ENCODE peak calls at places on chromosomes 5 and 9, in ten cellular contexts. One of them, this sample, is unnamed.

GRCh38 chr9:14423816-14424261 is 109.9 kb upstream of the NFIB start:
- DNase-seq in CD8-positive, alpha-beta T cell: no peak
- DNase-seq in fibroblast of lung: peak
- DNase-seq in fibroblast of pulmonary artery: peak
- DNase-seq in GM06990: no peak
- DNase-seq in uterus: no peak
- DNase-seq in stomach: no peak
- DNase-seq in sigmoid colon: no peak
- DNase-seq in dorsolateral prefrontal cortex: no peak
- DNase-seq in HepG2: no peak
- DNase-seq in this sample: no peak

GRCh38 chr9:89538874-89539273 is 41.0 kb upstream of the SEMA4D start:
- DNase-seq in CD8-positive, alpha-beta T cell: peak
- DNase-seq in fibroblast of lung: no peak
- DNase-seq in fibroblast of pulmonary artery: no peak
- DNase-seq in GM06990: no peak
- DNase-seq in uterus: no peak
- DNase-seq in stomach: no peak
- DNase-seq in sigmoid colon: no peak
- DNase-seq in dorsolateral prefrontal cortex: no peak
- DNase-seq in HepG2: no peak
- DNase-seq in this sample: no peak

GRCh38 chr5:129541648-129542251 is 81.7 kb downstream of the ADAMTS19 start:
- DNase-seq in CD8-positive, alpha-beta T cell: no peak
- DNase-seq in fibroblast of lung: peak
- DNase-seq in fibroblast of pulmonary artery: peak
- DNase-seq in GM06990: no peak
- DNase-seq in uterus: no peak
- DNase-seq in stomach: no peak
- DNase-seq in sigmoid colon: no peak
- DNase-seq in dorsolateral prefrontal cortex: no peak
- DNase-seq in HepG2: peak
- DNase-seq in this sample: no peak

GRCh38 chr9:91777437-91777836 is 172.6 kb downstream of the ROR2 start:
- DNase-seq in CD8-positive, alpha-beta T cell: no peak
- DNase-seq in fibroblast of lung: peak
- DNase-seq in fibroblast of pulmonary artery: peak
- DNase-seq in GM06990: no peak
- DNase-seq in uterus: no peak
- DNase-seq in stomach: no peak
- DNase-seq in sigmoid colon: peak
- DNase-seq in dorsolateral prefrontal cortex: no peak
- DNase-seq in HepG2: no peak
- DNase-seq in this sample: peak

GRCh38 chr9:83403864-83404263 is 134.3 kb downstream of the FRMD3 start:
- DNase-seq in CD8-positive, alpha-beta T cell: no peak
- DNase-seq in fibroblast of lung: no peak
- DNase-seq in fibroblast of pulmonary artery: peak
- DNase-seq in GM06990: no peak
- DNase-seq in uterus: no peak
- DNase-seq in stomach: no peak
- DNase-seq in sigmoid colon: no peak
- DNase-seq in dorsolateral prefrontal cortex: no peak
- DNase-seq in HepG2: no peak
- DNase-seq in this sample: no peak

GRCh38 chr5:16453609-16454008 is 12.0 kb downstream of the ZNF622 start:
- DNase-seq in CD8-positive, alpha-beta T cell: no peak
- DNase-seq in fibroblast of lung: no peak
- DNase-seq in fibroblast of pulmonary artery: no peak
- DNase-seq in GM06990: no peak
- DNase-seq in uterus: no peak
- DNase-seq in stomach: no peak
- DNase-seq in sigmoid colon: no peak
- DNase-seq in dorsolateral prefrontal cortex: no peak
- DNase-seq in HepG2: no peak
- DNase-seq in this sample: no peak

GRCh38 chr9:36855443-36856315 is 178.4 kb downstream of the PAX5 start:
- DNase-seq in CD8-positive, alpha-beta T cell: peak
- DNase-seq in fibroblast of lung: no peak
- DNase-seq in fibroblast of pulmonary artery: peak
- DNase-seq in GM06990: no peak
- DNase-seq in uterus: no peak
- DNase-seq in stomach: no peak
- DNase-seq in sigmoid colon: no peak
- DNase-seq in dorsolateral prefrontal cortex: no peak
- DNase-seq in HepG2: peak
- DNase-seq in this sample: no peak

GRCh38 chr5:74296685-74297084 is 343.8 kb downstream of the ENC1 start:
- DNase-seq in CD8-positive, alpha-beta T cell: no peak
- DNase-seq in fibroblast of lung: peak
- DNase-seq in fibroblast of pulmonary artery: peak
- DNase-seq in GM06990: no peak
- DNase-seq in uterus: no peak
- DNase-seq in stomach: no peak
- DNase-seq in sigmoid colon: no peak
- DNase-seq in dorsolateral prefrontal cortex: no peak
- DNase-seq in HepG2: no peak
- DNase-seq in this sample: no peak

GRCh38 chr5:178573216-178573615 is 17.0 kb downstream of the COL23A1 start:
- DNase-seq in CD8-positive, alpha-beta T cell: no peak
- DNase-seq in fibroblast of lung: no peak
- DNase-seq in fibroblast of pulmonary artery: no peak
- DNase-seq in GM06990: no peak
- DNase-seq in uterus: no peak
- DNase-seq in stomach: no peak
- DNase-seq in sigmoid colon: no peak
- DNase-seq in dorsolateral prefrontal cortex: no peak
- DNase-seq in HepG2: no peak
- DNase-seq in this sample: no peak

GRCh38 chr5:151619812-151620462 is 28.8 kb upstream of the FAT2 start:
- DNase-seq in CD8-positive, alpha-beta T cell: no peak
- DNase-seq in fibroblast of lung: no peak
- DNase-seq in fibroblast of pulmonary artery: no peak
- DNase-seq in GM06990: no peak
- DNase-seq in uterus: no peak
- DNase-seq in stomach: no peak
- DNase-seq in sigmoid colon: no peak
- DNase-seq in dorsolateral prefrontal cortex: no peak
- DNase-seq in HepG2: no peak
- DNase-seq in this sample: no peak

GRCh38 chr9:79695531-79696218 is 123.9 kb downstream of the TLE4 start:
- DNase-seq in CD8-positive, alpha-beta T cell: no peak
- DNase-seq in fibroblast of lung: no peak
- DNase-seq in fibroblast of pulmonary artery: no peak
- DNase-seq in GM06990: no peak
- DNase-seq in uterus: no peak
- DNase-seq in stomach: no peak
- DNase-seq in sigmoid colon: no peak
- DNase-seq in dorsolateral prefrontal cortex: no peak
- DNase-seq in HepG2: no peak
- DNase-seq in this sample: no peak

GRCh38 chr9:36268007-36268427 is 9.8 kb upstream of the GNE start:
- DNase-seq in CD8-positive, alpha-beta T cell: no peak
- DNase-seq in fibroblast of lung: peak
- DNase-seq in fibroblast of pulmonary artery: peak
- DNase-seq in GM06990: no peak
- DNase-seq in uterus: no peak
- DNase-seq in stomach: no peak
- DNase-seq in sigmoid colon: no peak
- DNase-seq in dorsolateral prefrontal cortex: no peak
- DNase-seq in HepG2: no peak
- DNase-seq in this sample: peak

GRCh38 chr9:99732715-99733114 is 89.0 kb upstream of the NR4A3 start:
- DNase-seq in CD8-positive, alpha-beta T cell: no peak
- DNase-seq in fibroblast of lung: peak
- DNase-seq in fibroblast of pulmonary artery: peak
- DNase-seq in GM06990: no peak
- DNase-seq in uterus: no peak
- DNase-seq in stomach: no peak
- DNase-seq in sigmoid colon: no peak
- DNase-seq in dorsolateral prefrontal cortex: no peak
- DNase-seq in HepG2: no peak
- DNase-seq in this sample: no peak

GRCh38 chr5:116771466-116772151 is 197.0 kb upstream of the SEMA6A start:
- DNase-seq in CD8-positive, alpha-beta T cell: no peak
- DNase-seq in fibroblast of lung: no peak
- DNase-seq in fibroblast of pulmonary artery: peak
- DNase-seq in GM06990: no peak
- DNase-seq in uterus: no peak
- DNase-seq in stomach: no peak
- DNase-seq in sigmoid colon: no peak
- DNase-seq in dorsolateral prefrontal cortex: no peak
- DNase-seq in HepG2: peak
- DNase-seq in this sample: no peak

GRCh38 chr9:33139421-33140228 is 27.5 kb downstream of the B4GALT1 start:
- DNase-seq in CD8-positive, alpha-beta T cell: no peak
- DNase-seq in fibroblast of lung: peak
- DNase-seq in fibroblast of pulmonary artery: peak
- DNase-seq in GM06990: no peak
- DNase-seq in uterus: peak
- DNase-seq in stomach: peak
- DNase-seq in sigmoid colon: peak
- DNase-seq in dorsolateral prefrontal cortex: no peak
- DNase-seq in HepG2: peak
- DNase-seq in this sample: peak

GRCh38 chr5:159779481-159779880 is 136.8 kb upstream of the ADRA1B start:
- DNase-seq in CD8-positive, alpha-beta T cell: no peak
- DNase-seq in fibroblast of lung: no peak
- DNase-seq in fibroblast of pulmonary artery: no peak
- DNase-seq in GM06990: no peak
- DNase-seq in uterus: no peak
- DNase-seq in stomach: no peak
- DNase-seq in sigmoid colon: no peak
- DNase-seq in dorsolateral prefrontal cortex: no peak
- DNase-seq in HepG2: no peak
- DNase-seq in this sample: peak

GRCh38 chr5:173592050-173592669 is 24.3 kb downstream of the BOD1 start:
- DNase-seq in CD8-positive, alpha-beta T cell: peak
- DNase-seq in fibroblast of lung: peak
- DNase-seq in fibroblast of pulmonary artery: no peak
- DNase-seq in GM06990: no peak
- DNase-seq in uterus: no peak
- DNase-seq in stomach: no peak
- DNase-seq in sigmoid colon: no peak
- DNase-seq in dorsolateral prefrontal cortex: no peak
- DNase-seq in HepG2: no peak
- DNase-seq in this sample: no peak

GRCh38 chr9:107251756-107252322 is 31.2 kb upstream of the RAD23B start:
- DNase-seq in CD8-positive, alpha-beta T cell: no peak
- DNase-seq in fibroblast of lung: peak
- DNase-seq in fibroblast of pulmonary artery: peak
- DNase-seq in GM06990: no peak
- DNase-seq in uterus: peak
- DNase-seq in stomach: peak
- DNase-seq in sigmoid colon: no peak
- DNase-seq in dorsolateral prefrontal cortex: no peak
- DNase-seq in HepG2: peak
- DNase-seq in this sample: peak

GRCh38 chr5:131720714-131721113 is 76.1 kb downstream of the FNIP1 start:
- DNase-seq in CD8-positive, alpha-beta T cell: no peak
- DNase-seq in fibroblast of lung: peak
- DNase-seq in fibroblast of pulmonary artery: peak
- DNase-seq in GM06990: no peak
- DNase-seq in uterus: no peak
- DNase-seq in stomach: no peak
- DNase-seq in sigmoid colon: no peak
- DNase-seq in dorsolateral prefrontal cortex: no peak
- DNase-seq in HepG2: no peak
- DNase-seq in this sample: no peak

GRCh38 chr5:137660349-137660817 is 75.5 kb downstream of the KLHL3 start:
- DNase-seq in CD8-positive, alpha-beta T cell: peak
- DNase-seq in fibroblast of lung: peak
- DNase-seq in fibroblast of pulmonary artery: peak
- DNase-seq in GM06990: peak
- DNase-seq in uterus: peak
- DNase-seq in stomach: peak
- DNase-seq in sigmoid colon: peak
- DNase-seq in dorsolateral prefrontal cortex: peak
- DNase-seq in HepG2: peak
- DNase-seq in this sample: peak

GRCh38 chr9:133931059-133931458 is 61.1 kb downstream of the VAV2 start:
- DNase-seq in CD8-positive, alpha-beta T cell: no peak
- DNase-seq in fibroblast of lung: no peak
- DNase-seq in fibroblast of pulmonary artery: no peak
- DNase-seq in GM06990: no peak
- DNase-seq in uterus: no peak
- DNase-seq in stomach: no peak
- DNase-seq in sigmoid colon: no peak
- DNase-seq in dorsolateral prefrontal cortex: no peak
- DNase-seq in HepG2: no peak
- DNase-seq in this sample: no peak

GRCh38 chr5:176366575-176366894 is 1.2 kb downstream of the ARL10 start:
- DNase-seq in CD8-positive, alpha-beta T cell: no peak
- DNase-seq in fibroblast of lung: no peak
- DNase-seq in fibroblast of pulmonary artery: no peak
- DNase-seq in GM06990: peak
- DNase-seq in uterus: no peak
- DNase-seq in stomach: no peak
- DNase-seq in sigmoid colon: no peak
- DNase-seq in dorsolateral prefrontal cortex: no peak
- DNase-seq in HepG2: no peak
- DNase-seq in this sample: no peak
- H3K4me3 ChIP-seq in CD8-positive, alpha-beta T cell: no peak
- H3K4me3 ChIP-seq in fibroblast of lung: peak
- H3K4me3 ChIP-seq in fibroblast of pulmonary artery: peak
- H3K4me3 ChIP-seq in GM06990: no peak
- H3K4me3 ChIP-seq in uterus: peak
- H3K4me3 ChIP-seq in stomach: peak
- H3K4me3 ChIP-seq in sigmoid colon: peak
- H3K4me3 ChIP-seq in dorsolateral prefrontal cortex: peak
- H3K4me3 ChIP-seq in HepG2: no peak
- H3K4me3 ChIP-seq in this sample: peak

GRCh38 chr9:88379352-88379751 is 8.9 kb upstream of the SPIN1 start:
- DNase-seq in CD8-positive, alpha-beta T cell: no peak
- DNase-seq in fibroblast of lung: no peak
- DNase-seq in fibroblast of pulmonary artery: no peak
- DNase-seq in GM06990: no peak
- DNase-seq in uterus: no peak
- DNase-seq in stomach: no peak
- DNase-seq in sigmoid colon: no peak
- DNase-seq in dorsolateral prefrontal cortex: no peak
- DNase-seq in HepG2: no peak
- DNase-seq in this sample: no peak
- TF ChIP-seq CTCF in CD8-positive, alpha-beta T cell: no peak
- TF ChIP-seq CTCF in fibroblast of lung: no peak
- TF ChIP-seq CTCF in fibroblast of pulmonary artery: no peak
- TF ChIP-seq CTCF in GM06990: no peak
- TF ChIP-seq CTCF in uterus: no peak
- TF ChIP-seq CTCF in stomach: no peak
- TF ChIP-seq CTCF in sigmoid colon: no peak
- TF ChIP-seq CTCF in dorsolateral prefrontal cortex: no peak
- TF ChIP-seq CTCF in HepG2: no peak
- TF ChIP-seq CTCF in this sample: no peak

GRCh38 chr5:95619096-95619495 is 791 bp upstream of the GPR150 start:
- DNase-seq in CD8-positive, alpha-beta T cell: no peak
- DNase-seq in fibroblast of lung: no peak
- DNase-seq in fibroblast of pulmonary artery: peak
- DNase-seq in GM06990: no peak
- DNase-seq in uterus: no peak
- DNase-seq in stomach: no peak
- DNase-seq in sigmoid colon: no peak
- DNase-seq in dorsolateral prefrontal cortex: no peak
- DNase-seq in HepG2: no peak
- DNase-seq in this sample: no peak
- H3K4me3 ChIP-seq in CD8-positive, alpha-beta T cell: peak
- H3K4me3 ChIP-seq in fibroblast of lung: no peak
- H3K4me3 ChIP-seq in fibroblast of pulmonary artery: peak
- H3K4me3 ChIP-seq in GM06990: no peak
- H3K4me3 ChIP-seq in uterus: no peak
- H3K4me3 ChIP-seq in stomach: peak
- H3K4me3 ChIP-seq in sigmoid colon: no peak
- H3K4me3 ChIP-seq in dorsolateral prefrontal cortex: peak
- H3K4me3 ChIP-seq in HepG2: no peak
- H3K4me3 ChIP-seq in this sample: no peak

GRCh38 chr9:86974421-86974820 is 27.1 kb upstream of the GAS1 start:
- DNase-seq in CD8-positive, alpha-beta T cell: no peak
- DNase-seq in fibroblast of lung: no peak
- DNase-seq in fibroblast of pulmonary artery: no peak
- DNase-seq in GM06990: no peak
- DNase-seq in uterus: no peak
- DNase-seq in stomach: no peak
- DNase-seq in sigmoid colon: no peak
- DNase-seq in dorsolateral prefrontal cortex: no peak
- DNase-seq in HepG2: no peak
- DNase-seq in this sample: no peak
- TF ChIP-seq CTCF in CD8-positive, alpha-beta T cell: no peak
- TF ChIP-seq CTCF in fibroblast of lung: no peak
- TF ChIP-seq CTCF in fibroblast of pulmonary artery: no peak
- TF ChIP-seq CTCF in GM06990: no peak
- TF ChIP-seq CTCF in uterus: no peak
- TF ChIP-seq CTCF in stomach: no peak
- TF ChIP-seq CTCF in sigmoid colon: no peak
- TF ChIP-seq CTCF in dorsolateral prefrontal cortex: no peak
- TF ChIP-seq CTCF in HepG2: no peak
- TF ChIP-seq CTCF in this sample: peak